ENCODE peak calls at places on chromosomes 6 and 20, in nine cellular contexts. One of them, this sample, is unnamed.

GRCh38 chr6:71967436-71967835 is 81.1 kb downstream of the RIMS1 start:
- DNase-seq in type B pancreatic cell: no peak
- DNase-seq in spleen: no peak
- DNase-seq in GM23338: no peak
- DNase-seq in astrocyte: peak
- DNase-seq in cardiac fibroblast: no peak
- DNase-seq in psoas muscle: no peak
- DNase-seq in activated B cell treated with CpG ODN at 0.5 μM for 24 hours: no peak
- DNase-seq in lower lobe of right lung: no peak
- DNase-seq in this sample: no peak

GRCh38 chr6:43496370-43497128 is 13.6 kb downstream of the LRRC73 start:
- DNase-seq in type B pancreatic cell: no peak
- DNase-seq in spleen: no peak
- DNase-seq in GM23338: peak
- DNase-seq in astrocyte: peak
- DNase-seq in cardiac fibroblast: peak
- DNase-seq in psoas muscle: no peak
- DNase-seq in activated B cell treated with CpG ODN at 0.5 μM for 24 hours: no peak
- DNase-seq in lower lobe of right lung: no peak
- DNase-seq in this sample: no peak

GRCh38 chr6:37566209-37566859 is 66.6 kb upstream of the CCDC167 start:
- DNase-seq in type B pancreatic cell: peak
- DNase-seq in spleen: peak
- DNase-seq in GM23338: peak
- DNase-seq in astrocyte: no peak
- DNase-seq in cardiac fibroblast: peak
- DNase-seq in psoas muscle: peak
- DNase-seq in activated B cell treated with CpG ODN at 0.5 μM for 24 hours: peak
- DNase-seq in lower lobe of right lung: peak
- DNase-seq in this sample: peak

GRCh38 chr6:8065519-8065911 is 1.3 kb upstream of the BLOC1S5 start:
- DNase-seq in type B pancreatic cell: no peak
- DNase-seq in spleen: no peak
- DNase-seq in GM23338: no peak
- DNase-seq in astrocyte: no peak
- DNase-seq in cardiac fibroblast: no peak
- DNase-seq in psoas muscle: no peak
- DNase-seq in activated B cell treated with CpG ODN at 0.5 μM for 24 hours: no peak
- DNase-seq in lower lobe of right lung: no peak
- DNase-seq in this sample: no peak

GRCh38 chr20:3813758-3814581 is 6.4 kb upstream of the AP5S1 start:
- DNase-seq in type B pancreatic cell: no peak
- DNase-seq in spleen: no peak
- DNase-seq in GM23338: no peak
- DNase-seq in astrocyte: no peak
- DNase-seq in cardiac fibroblast: no peak
- DNase-seq in psoas muscle: no peak
- DNase-seq in activated B cell treated with CpG ODN at 0.5 μM for 24 hours: no peak
- DNase-seq in lower lobe of right lung: peak
- DNase-seq in this sample: no peak

GRCh38 chr6:156984178-156984738 is 207.1 kb downstream of the ARID1B start:
- DNase-seq in type B pancreatic cell: no peak
- DNase-seq in spleen: no peak
- DNase-seq in GM23338: no peak
- DNase-seq in astrocyte: no peak
- DNase-seq in cardiac fibroblast: no peak
- DNase-seq in psoas muscle: no peak
- DNase-seq in activated B cell treated with CpG ODN at 0.5 μM for 24 hours: no peak
- DNase-seq in lower lobe of right lung: no peak
- DNase-seq in this sample: no peak

GRCh38 chr20:46803446-46804020 is 91.1 kb upstream of the EYA2 start:
- DNase-seq in type B pancreatic cell: no peak
- DNase-seq in spleen: no peak
- DNase-seq in GM23338: no peak
- DNase-seq in astrocyte: no peak
- DNase-seq in cardiac fibroblast: no peak
- DNase-seq in psoas muscle: no peak
- DNase-seq in activated B cell treated with CpG ODN at 0.5 μM for 24 hours: no peak
- DNase-seq in lower lobe of right lung: no peak
- DNase-seq in this sample: no peak

GRCh38 chr6:104859225-104860146 is at the start of gene HACE1:
- DNase-seq in type B pancreatic cell: peak
- DNase-seq in spleen: peak
- DNase-seq in GM23338: peak
- DNase-seq in astrocyte: peak
- DNase-seq in cardiac fibroblast: peak
- DNase-seq in psoas muscle: peak
- DNase-seq in activated B cell treated with CpG ODN at 0.5 μM for 24 hours: peak
- DNase-seq in lower lobe of right lung: peak
- DNase-seq in this sample: peak

GRCh38 chr6:13217206-13217905 is 111.0 kb downstream of the TBC1D7 start:
- DNase-seq in type B pancreatic cell: no peak
- DNase-seq in spleen: no peak
- DNase-seq in GM23338: no peak
- DNase-seq in astrocyte: peak
- DNase-seq in cardiac fibroblast: peak
- DNase-seq in psoas muscle: no peak
- DNase-seq in activated B cell treated with CpG ODN at 0.5 μM for 24 hours: no peak
- DNase-seq in lower lobe of right lung: no peak
- DNase-seq in this sample: no peak

GRCh38 chr6:130912451-130912850 is 85.2 kb downstream of the SMLR1 start:
- DNase-seq in type B pancreatic cell: no peak
- DNase-seq in spleen: no peak
- DNase-seq in GM23338: no peak
- DNase-seq in astrocyte: no peak
- DNase-seq in cardiac fibroblast: no peak
- DNase-seq in psoas muscle: no peak
- DNase-seq in activated B cell treated with CpG ODN at 0.5 μM for 24 hours: no peak
- DNase-seq in lower lobe of right lung: no peak
- DNase-seq in this sample: no peak

GRCh38 chr6:12873706-12874105 is 157.1 kb downstream of the PHACTR1 start:
- DNase-seq in type B pancreatic cell: no peak
- DNase-seq in spleen: no peak
- DNase-seq in GM23338: no peak
- DNase-seq in astrocyte: no peak
- DNase-seq in cardiac fibroblast: peak
- DNase-seq in psoas muscle: no peak
- DNase-seq in activated B cell treated with CpG ODN at 0.5 μM for 24 hours: no peak
- DNase-seq in lower lobe of right lung: no peak
- DNase-seq in this sample: no peak

GRCh38 chr6:170584181-170584953 is at the start of gene PDCD2:
- DNase-seq in type B pancreatic cell: peak
- DNase-seq in spleen: peak
- DNase-seq in GM23338: peak
- DNase-seq in astrocyte: peak
- DNase-seq in cardiac fibroblast: peak
- DNase-seq in psoas muscle: peak
- DNase-seq in activated B cell treated with CpG ODN at 0.5 μM for 24 hours: peak
- DNase-seq in lower lobe of right lung: peak
- DNase-seq in this sample: peak

GRCh38 chr6:170578909-170579308 is 5.5 kb downstream of the PDCD2 start:
- DNase-seq in type B pancreatic cell: no peak
- DNase-seq in spleen: no peak
- DNase-seq in GM23338: no peak
- DNase-seq in astrocyte: no peak
- DNase-seq in cardiac fibroblast: no peak
- DNase-seq in psoas muscle: no peak
- DNase-seq in activated B cell treated with CpG ODN at 0.5 μM for 24 hours: no peak
- DNase-seq in lower lobe of right lung: no peak
- DNase-seq in this sample: no peak

GRCh38 chr6:170584954-170585498 is 589 bp upstream of the PDCD2 start:
- DNase-seq in type B pancreatic cell: no peak
- DNase-seq in spleen: no peak
- DNase-seq in GM23338: peak
- DNase-seq in astrocyte: no peak
- DNase-seq in cardiac fibroblast: no peak
- DNase-seq in psoas muscle: no peak
- DNase-seq in activated B cell treated with CpG ODN at 0.5 μM for 24 hours: no peak
- DNase-seq in lower lobe of right lung: no peak
- DNase-seq in this sample: no peak

DNA sequence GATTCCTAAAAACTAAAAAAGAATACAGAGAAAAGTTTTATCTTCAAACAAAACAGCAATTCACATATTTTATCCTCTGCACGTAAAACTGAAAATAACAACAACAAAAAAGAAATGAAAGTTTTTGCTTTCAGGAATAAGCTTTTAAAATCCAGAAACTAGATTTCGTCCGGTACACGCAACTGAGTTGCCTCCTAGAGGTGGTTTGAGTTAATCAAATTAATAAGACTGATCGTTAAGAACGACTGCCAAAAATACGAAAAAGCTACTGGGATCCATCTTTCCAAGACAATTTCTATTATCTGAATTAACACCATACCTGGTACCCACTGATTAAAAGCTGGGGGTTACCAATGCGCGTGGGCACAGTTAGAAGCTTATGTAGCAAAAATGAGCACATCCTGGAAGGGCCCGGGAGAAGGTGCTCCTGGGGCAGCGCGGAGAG is 679 bp downstream of the PDCD2 start:
- DNase-seq in type B pancreatic cell: no peak
- DNase-seq in spleen: no peak
- DNase-seq in GM23338: no peak
- DNase-seq in astrocyte: no peak
- DNase-seq in cardiac fibroblast: no peak
- DNase-seq in psoas muscle: no peak
- DNase-seq in activated B cell treated with CpG ODN at 0.5 μM for 24 hours: no peak
- DNase-seq in lower lobe of right lung: no peak
- DNase-seq in this sample: no peak
- TF ChIP-seq CTCF in type B pancreatic cell: peak
- TF ChIP-seq CTCF in spleen: no peak
- TF ChIP-seq CTCF in GM23338: peak
- TF ChIP-seq CTCF in astrocyte: peak
- TF ChIP-seq CTCF in cardiac fibroblast: peak
- TF ChIP-seq CTCF in psoas muscle: no peak
- TF ChIP-seq CTCF in activated B cell treated with CpG ODN at 0.5 μM for 24 hours: no peak
- TF ChIP-seq CTCF in lower lobe of right lung: no peak
- TF ChIP-seq CTCF in this sample: no peak

GRCh38 chr20:56244259-56244658 is 4.3 kb upstream of the MC3R start:
- DNase-seq in type B pancreatic cell: no peak
- DNase-seq in spleen: no peak
- DNase-seq in GM23338: no peak
- DNase-seq in astrocyte: no peak
- DNase-seq in cardiac fibroblast: no peak
- DNase-seq in psoas muscle: no peak
- DNase-seq in activated B cell treated with CpG ODN at 0.5 μM for 24 hours: no peak
- DNase-seq in lower lobe of right lung: no peak
- DNase-seq in this sample: no peak

GRCh38 chr20:56247954-56248782 is at the start of gene MC3R:
- DNase-seq in type B pancreatic cell: no peak
- DNase-seq in spleen: no peak
- DNase-seq in GM23338: peak
- DNase-seq in astrocyte: peak
- DNase-seq in cardiac fibroblast: peak
- DNase-seq in psoas muscle: no peak
- DNase-seq in activated B cell treated with CpG ODN at 0.5 μM for 24 hours: no peak
- DNase-seq in lower lobe of right lung: peak
- DNase-seq in this sample: no peak

GRCh38 chr20:56245761-56246160 is 2.8 kb upstream of the MC3R start:
- DNase-seq in type B pancreatic cell: no peak
- DNase-seq in spleen: no peak
- DNase-seq in GM23338: no peak
- DNase-seq in astrocyte: no peak
- DNase-seq in cardiac fibroblast: no peak
- DNase-seq in psoas muscle: no peak
- DNase-seq in activated B cell treated with CpG ODN at 0.5 μM for 24 hours: no peak
- DNase-seq in lower lobe of right lung: no peak
- DNase-seq in this sample: no peak

GRCh38 chr20:56249244-56249955 is 868 bp downstream of the MC3R start:
- DNase-seq in type B pancreatic cell: no peak
- DNase-seq in spleen: no peak
- DNase-seq in GM23338: peak
- DNase-seq in astrocyte: no peak
- DNase-seq in cardiac fibroblast: no peak
- DNase-seq in psoas muscle: peak
- DNase-seq in activated B cell treated with CpG ODN at 0.5 μM for 24 hours: no peak
- DNase-seq in lower lobe of right lung: no peak
- DNase-seq in this sample: no peak
- TF ChIP-seq CTCF in type B pancreatic cell: peak
- TF ChIP-seq CTCF in spleen: no peak
- TF ChIP-seq CTCF in GM23338: peak
- TF ChIP-seq CTCF in astrocyte: peak
- TF ChIP-seq CTCF in cardiac fibroblast: peak
- TF ChIP-seq CTCF in psoas muscle: no peak
- TF ChIP-seq CTCF in activated B cell treated with CpG ODN at 0.5 μM for 24 hours: no peak
- TF ChIP-seq CTCF in lower lobe of right lung: peak
- TF ChIP-seq CTCF in this sample: no peak

GRCh38 chr20:51542033-51542893 is at the start of gene NFATC2:
- DNase-seq in type B pancreatic cell: no peak
- DNase-seq in spleen: peak
- DNase-seq in GM23338: peak
- DNase-seq in astrocyte: no peak
- DNase-seq in cardiac fibroblast: no peak
- DNase-seq in psoas muscle: peak
- DNase-seq in activated B cell treated with CpG ODN at 0.5 μM for 24 hours: peak
- DNase-seq in lower lobe of right lung: peak
- DNase-seq in this sample: no peak
- TF ChIP-seq CTCF in type B pancreatic cell: peak
- TF ChIP-seq CTCF in spleen: peak
- TF ChIP-seq CTCF in GM23338: peak
- TF ChIP-seq CTCF in astrocyte: no peak
- TF ChIP-seq CTCF in cardiac fibroblast: no peak
- TF ChIP-seq CTCF in psoas muscle: no peak
- TF ChIP-seq CTCF in activated B cell treated with CpG ODN at 0.5 μM for 24 hours: no peak
- TF ChIP-seq CTCF in lower lobe of right lung: peak
- TF ChIP-seq CTCF in this sample: peak

GRCh38 chr20:49919009-49919408 is 3.7 kb upstream of the SPATA2 start:
- DNase-seq in type B pancreatic cell: no peak
- DNase-seq in spleen: no peak
- DNase-seq in GM23338: no peak
- DNase-seq in astrocyte: no peak
- DNase-seq in cardiac fibroblast: no peak
- DNase-seq in psoas muscle: no peak
- DNase-seq in activated B cell treated with CpG ODN at 0.5 μM for 24 hours: no peak
- DNase-seq in lower lobe of right lung: no peak
- DNase-seq in this sample: no peak
- TF ChIP-seq CTCF in type B pancreatic cell: no peak
- TF ChIP-seq CTCF in spleen: no peak
- TF ChIP-seq CTCF in GM23338: no peak
- TF ChIP-seq CTCF in astrocyte: no peak
- TF ChIP-seq CTCF in cardiac fibroblast: no peak
- TF ChIP-seq CTCF in psoas muscle: no peak
- TF ChIP-seq CTCF in activated B cell treated with CpG ODN at 0.5 μM for 24 hours: no peak
- TF ChIP-seq CTCF in lower lobe of right lung: no peak
- TF ChIP-seq CTCF in this sample: no peak

DNA sequence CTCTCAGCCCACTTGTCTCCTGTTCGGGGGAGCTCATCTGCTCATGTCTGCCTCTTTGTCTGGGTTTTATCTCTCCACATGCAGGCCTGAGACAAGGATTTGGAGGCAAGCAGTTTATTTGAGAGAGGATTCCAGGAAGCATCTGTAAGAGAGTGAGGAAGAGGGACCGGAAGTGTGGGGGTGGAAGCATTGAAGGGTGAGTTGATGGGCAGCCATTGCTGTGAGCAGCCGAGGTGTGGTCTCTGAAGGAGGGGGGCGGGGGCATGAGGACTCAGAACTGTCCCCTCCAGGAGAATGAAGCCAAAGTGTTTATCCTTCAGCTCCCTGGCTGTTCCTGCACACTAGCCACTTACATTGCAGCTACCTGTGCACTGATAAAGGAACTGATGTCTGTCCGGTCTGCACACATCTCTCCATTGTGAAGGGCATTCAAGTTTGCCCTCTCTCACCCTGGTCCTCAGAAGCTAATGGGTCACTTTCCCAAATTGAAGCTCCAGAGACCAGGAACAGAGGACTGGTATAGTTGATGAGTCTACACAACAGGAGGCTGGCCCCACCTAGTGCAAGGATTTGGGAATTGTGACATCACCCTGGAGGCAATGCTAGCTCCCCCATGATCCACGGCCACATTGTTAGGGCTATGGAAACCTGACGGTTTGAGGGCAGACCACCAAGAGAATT is 100.5 kb upstream of the FOXA2 start:
- DNase-seq in type B pancreatic cell: no peak
- DNase-seq in spleen: no peak
- DNase-seq in GM23338: peak
- DNase-seq in astrocyte: no peak
- DNase-seq in cardiac fibroblast: no peak
- DNase-seq in psoas muscle: no peak
- DNase-seq in activated B cell treated with CpG ODN at 0.5 μM for 24 hours: no peak
- DNase-seq in lower lobe of right lung: no peak
- DNase-seq in this sample: no peak
- TF ChIP-seq CTCF in type B pancreatic cell: no peak
- TF ChIP-seq CTCF in spleen: no peak
- TF ChIP-seq CTCF in GM23338: peak
- TF ChIP-seq CTCF in astrocyte: no peak
- TF ChIP-seq CTCF in cardiac fibroblast: no peak
- TF ChIP-seq CTCF in psoas muscle: no peak
- TF ChIP-seq CTCF in activated B cell treated with CpG ODN at 0.5 μM for 24 hours: no peak
- TF ChIP-seq CTCF in lower lobe of right lung: no peak
- TF ChIP-seq CTCF in this sample: no peak